ENCODE peak calls at places on chromosome 1, in four cellular contexts. S, K, W and V are unnamed samples.

GRCh38 chr1:100615686-100616085 is 77.7 kb downstream of the GPR88 start:
- DNase-seq in W (no peak), S (no peak), K (no peak), V (no peak)

GRCh38 chr1:229170778-229171505 is 100.0 kb upstream of the RAB4A start:
- DNase-seq in W (no peak), K (no peak), S (no peak), V (no peak)

GRCh38 chr1:216456682-216457081 is 33.4 kb upstream of the USH2A start:
- DNase-seq in K (no peak), S (no peak), W (no peak), V (peak; percentile 59)

GRCh38 chr1:154325583-154326545 is 539 bp downstream of the ATP8B2 start:
- DNase-seq in S (peak; percentile 63), W (peak; percentile 64), K (peak; percentile 33), V (peak; percentile 92)

GRCh38 chr1:153614189-153614900 is 1.4 kb upstream of the S100A16 start:
- DNase-seq in K (no peak), S (no peak), W (no peak), V (no peak)

GRCh38 chr1:2564006-2564814 is 8.0 kb downstream of the TNFRSF14 start:
- DNase-seq in W (no peak), S (no peak), K (no peak), V (no peak)

GRCh38 chr1:46152021-46152420 is 19.6 kb upstream of the PIK3R3 start:
- DNase-seq in S (no peak), K (no peak), W (no peak), V (peak; percentile 59)

GRCh38 chr1:42423621-42424200 is 32.1 kb downstream of the ZMYND12 start:
- DNase-seq in S (no peak), W (no peak), K (no peak), V (no peak)

GRCh38 chr1:22139817-22140216 is 3.1 kb downstream of the WNT4 start:
- DNase-seq in K (no peak), W (no peak), S (no peak), V (no peak)